ENCODE peak calls at places on chromosomes 12 and 14, in eight cellular contexts. Q, Z, T, Y, K, V, I and H are unnamed samples.
A peak's percentile ranks its signal among the peaks of the same experiment; 100 is the strongest.

GRCh38 chr14:95956601-95957460 is 80.2 kb downstream of the TUNAR start:
- DNase-seq in Y (no peak), T (no peak), K (no peak), Q (no peak), V (no peak), I (no peak), Z (no peak), H (no peak)

GRCh38 chr12:20830456-20830855 is 20.0 kb downstream of the SLCO1B3 start:
- DNase-seq in Y (no peak), V (no peak), K (no peak), Q (no peak), T (no peak), I (peak; percentile 39), Z (peak; percentile 30), H (no peak)

GRCh38 chr14:89564999-89565398 is 148.0 kb upstream of the FOXN3 start:
- DNase-seq in T (no peak), Q (no peak), V (no peak), I (no peak), Y (no peak), K (no peak), Z (no peak), H (no peak)

GRCh38 chr14:71142375-71143038 is 235.2 kb downstream of the PCNX1 start:
- DNase-seq in Z (no peak), Y (no peak), V (no peak), Q (no peak), I (no peak), K (no peak), T (no peak), H (no peak)

GRCh38 chr14:34013714-34014055 is 62.8 kb upstream of the EGLN3 start:
- DNase-seq in Y (no peak), Q (no peak), Z (no peak), I (no peak), K (no peak), T (no peak), V (no peak), H (no peak)

GRCh38 chr14:77707724-77708408 is at the start of the genes ALKBH1 and SLIRP:
- DNase-seq in Z (peak; percentile 79), Y (peak; percentile 93), K (peak; percentile 84), I (peak; percentile 82), T (peak; percentile 91), Q (peak; percentile 83), V (peak; percentile 78), H (peak; percentile 74)

GRCh38 chr12:89357297-89357730 is 5.0 kb upstream of the DUSP6 start:
- DNase-seq in T (peak; percentile 89), Z (no peak), I (no peak), Q (no peak), Y (no peak), V (no peak), K (no peak), H (no peak)

GRCh38 chr12:54160807-54161480 is 27.8 kb downstream of the SMUG1 start:
- DNase-seq in Z (peak; percentile 7), T (no peak), K (no peak), Y (no peak), Q (no peak), I (no peak), V (no peak), H (no peak)

GRCh38 chr14:72743626-72744025 is 150.3 kb downstream of the DPF3 start:
- DNase-seq in V (no peak), I (no peak), Z (no peak), Q (peak; percentile 9), K (peak; percentile 58), T (peak; percentile 31), Y (peak; percentile 70), H (no peak)

GRCh38 chr12:77033658-77034164 is 31.7 kb downstream of the E2F7 start:
- DNase-seq in Y (no peak), T (no peak), Z (no peak), Q (no peak), K (no peak), V (no peak), I (no peak), H (no peak)

GRCh38 chr14:50631408-50631821 is 36.7 kb downstream of the SAV1 start:
- DNase-seq in Y (no peak), K (no peak), I (no peak), V (no peak), Q (no peak), T (no peak), Z (no peak), H (no peak)

GRCh38 chr12:31876568-31877424 is 82.4 kb upstream of the RESF1 start:
- DNase-seq in Z (no peak), T (peak; percentile 11), Q (peak; percentile 26), V (no peak), Y (no peak), K (no peak), I (no peak), H (no peak)

GRCh38 chr12:15682826-15683225 is 106.4 kb downstream of the EPS8 start:
- DNase-seq in Q (no peak), I (peak; percentile 20), T (no peak), K (no peak), Y (no peak), Z (no peak), V (no peak), H (no peak)

GRCh38 chr14:101194356-101195308 is 291.1 kb upstream of the RTL1 start:
- DNase-seq in Z (no peak), V (no peak), T (peak; percentile 25), I (no peak), K (no peak), Q (no peak), Y (no peak), H (no peak)

GRCh38 chr12:106760184-106760531 is 14.3 kb upstream of the RIC8B start:
- DNase-seq in V (no peak), K (no peak), Z (no peak), I (no peak), T (no peak), Q (no peak), Y (no peak), H (peak; percentile 47)

GRCh38 chr12:98893601-98894411 is 248.7 kb downstream of the APAF1 start:
- DNase-seq in Z (no peak), I (no peak), Q (no peak), V (no peak), T (no peak), K (no peak), Y (no peak), H (no peak)

GRCh38 chr14:37588956-37589737 is 5.9 kb downstream of the FOXA1 start:
- DNase-seq in K (no peak), V (no peak), Q (no peak), Z (no peak), I (peak; percentile 52), Y (no peak), T (no peak), H (no peak)

GRCh38 chr12:111645433-111645832 is 40.3 kb downstream of the BRAP start:
- DNase-seq in I (peak; percentile 12), Y (no peak), Z (no peak), T (no peak), V (no peak), K (no peak), Q (no peak), H (no peak)

GRCh38 chr14:76204436-76205230 is 52.9 kb downstream of the GPATCH2L start:
- DNase-seq in K (no peak), V (no peak), Y (no peak), I (no peak), Z (no peak), Q (no peak), T (no peak), H (no peak)

GRCh38 chr12:106145539-106146447 is 7.0 kb upstream of the NUAK1 start:
- DNase-seq in V (no peak), K (no peak), T (peak; percentile 66), I (no peak), Z (no peak), Q (no peak), Y (peak; percentile 69), H (no peak)

GRCh38 chr14:34780646-34781045 is 66.3 kb upstream of the CFL2 start:
- DNase-seq in Y (no peak), T (no peak), Z (no peak), Q (no peak), V (no peak), I (no peak), K (no peak), H (no peak)

GRCh38 chr12:34305176-34305575 is 282.9 kb downstream of the ALG10 start:
- DNase-seq in Q (no peak), V (no peak), Z (no peak), I (no peak), K (no peak), Y (no peak), T (no peak), H (no peak)

GRCh38 chr12:25155031-25155576 is 39.9 kb downstream of the DNAI7 start:
- DNase-seq in Z (no peak), Y (no peak), Q (no peak), V (no peak), T (no peak), I (peak; percentile 34), K (no peak), H (peak; percentile 10)

GRCh38 chr12:109753054-109753401 is 39.4 kb downstream of the FAM222A start:
- DNase-seq in T (peak; percentile 36), Y (no peak), V (peak; percentile 3), Z (no peak), Q (no peak), K (peak; percentile 10), I (no peak), H (no peak)
- TF ChIP-seq POLR2A in T (no peak), Y (no peak), V (no peak), Z (no peak), Q (no peak), K (no peak), I (no peak), H (no peak)

DNA sequence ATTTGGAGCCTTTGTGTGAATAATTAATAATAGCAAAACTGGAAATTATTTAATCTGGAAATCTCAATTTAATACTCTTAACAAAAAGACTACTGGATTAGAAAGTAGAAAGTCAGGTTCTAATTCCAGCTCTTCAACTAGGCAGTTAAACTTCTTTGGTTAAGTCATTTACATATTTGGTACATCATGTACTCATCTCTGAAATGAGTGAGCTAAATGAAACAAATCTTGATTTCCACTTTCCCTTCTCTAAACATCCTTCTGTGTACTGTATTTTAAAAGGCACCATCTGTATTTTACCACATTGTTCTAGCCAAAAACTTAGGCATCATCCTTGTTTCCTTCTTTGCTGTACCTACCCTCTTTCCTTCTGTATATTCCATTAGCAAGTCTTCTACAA is 26.9 kb downstream of the CRADD start:
- DNase-seq in I (no peak), Y (no peak), T (no peak), Q (no peak), V (no peak), K (no peak), Z (no peak), H (no peak)
- TF ChIP-seq POLR2A in I (no peak), Y (no peak), T (no peak), Q (no peak), V (no peak), K (no peak), Z (no peak), H (no peak)

GRCh38 chr14:24212924-24213865 is at the start of gene CHMP4A:
- DNase-seq in I (peak; percentile 98), T (peak; percentile 90), K (peak; percentile 92), Q (peak; percentile 98), Y (peak; percentile 97), V (peak; percentile 94), Z (peak; percentile 94), H (peak; percentile 89)
- TF ChIP-seq POLR2A in I (peak; percentile 88), T (peak; percentile 89), K (peak; percentile 92), Q (no peak), Y (no peak), V (peak; percentile 89), Z (peak; percentile 94), H (peak; percentile 95)

GRCh38 chr12:124388679-124389536 is 94.0 kb downstream of the RFLNA start:
- DNase-seq in Z (peak; percentile 83), V (peak; percentile 88), Y (peak; percentile 92), T (peak; percentile 93), Q (peak; percentile 84), I (peak; percentile 94), K (peak; percentile 91), H (no peak)
- TF ChIP-seq POLR2A in Z (peak; percentile 20), V (no peak), Y (no peak), T (peak; percentile 37), Q (no peak), I (peak; percentile 41), K (peak; percentile 23), H (no peak)

GRCh38 chr14:83974647-83975163 is 1555.2 kb upstream of the FLRT2 start:
- DNase-seq in I (no peak), Q (no peak), Y (no peak), T (no peak), Z (no peak), V (no peak), K (no peak), H (no peak)
- TF ChIP-seq POLR2A in I (no peak), Q (no peak), Y (no peak), T (no peak), Z (no peak), V (no peak), K (no peak), H (no peak)